ENCODE peak calls at places on chromosomes 12 and 14, in nine cellular contexts. One of them, this sample, is unnamed.

GRCh38 chr14:103243764-103244737 is 90.0 kb upstream of the EIF5 start:
- DNase-seq in AG09319: no peak
- DNase-seq in lower leg skin: no peak
- DNase-seq in uterus: no peak
- DNase-seq in fibroblast of mammary gland: no peak
- DNase-seq in osteocyte: no peak
- DNase-seq in tibial nerve: no peak
- DNase-seq in IMR-90: no peak
- DNase-seq in astrocyte of the cerebellum: no peak
- DNase-seq in this sample: no peak

GRCh38 chr14:70905316-70905715 is 1.9 kb upstream of the PCNX1 start:
- DNase-seq in uterus: no peak
- DNase-seq in tibial nerve: no peak
- DNase-seq in astrocyte of the cerebellum: no peak
- DNase-seq in IMR-90: peak
- DNase-seq in AG09319: peak
- DNase-seq in fibroblast of mammary gland: peak
- DNase-seq in lower leg skin: no peak
- DNase-seq in osteocyte: no peak
- DNase-seq in this sample: no peak

GRCh38 chr14:94048676-94049624 is 22.8 kb downstream of the OTUB2 start:
- DNase-seq in lower leg skin: no peak
- DNase-seq in astrocyte of the cerebellum: no peak
- DNase-seq in osteocyte: peak
- DNase-seq in IMR-90: no peak
- DNase-seq in uterus: no peak
- DNase-seq in AG09319: no peak
- DNase-seq in tibial nerve: no peak
- DNase-seq in fibroblast of mammary gland: no peak
- DNase-seq in this sample: no peak

GRCh38 chr12:70196732-70197361 is 46.4 kb upstream of the CNOT2 start:
- DNase-seq in osteocyte: no peak
- DNase-seq in fibroblast of mammary gland: peak
- DNase-seq in AG09319: peak
- DNase-seq in uterus: no peak
- DNase-seq in lower leg skin: no peak
- DNase-seq in IMR-90: no peak
- DNase-seq in astrocyte of the cerebellum: no peak
- DNase-seq in tibial nerve: no peak
- DNase-seq in this sample: no peak

GRCh38 chr14:50001146-50001998 is 108.5 kb downstream of the ARF6 start:
- DNase-seq in uterus: peak
- DNase-seq in fibroblast of mammary gland: peak
- DNase-seq in astrocyte of the cerebellum: peak
- DNase-seq in tibial nerve: peak
- DNase-seq in lower leg skin: peak
- DNase-seq in IMR-90: peak
- DNase-seq in AG09319: no peak
- DNase-seq in osteocyte: no peak
- DNase-seq in this sample: peak

GRCh38 chr12:46354799-46355194 is 17.8 kb downstream of the SLC38A2 start:
- DNase-seq in AG09319: no peak
- DNase-seq in IMR-90: no peak
- DNase-seq in lower leg skin: no peak
- DNase-seq in uterus: no peak
- DNase-seq in astrocyte of the cerebellum: no peak
- DNase-seq in osteocyte: no peak
- DNase-seq in fibroblast of mammary gland: no peak
- DNase-seq in tibial nerve: no peak
- DNase-seq in this sample: no peak

GRCh38 chr12:116610971-116611541 is 51.9 kb downstream of the MAP1LC3B2 start:
- DNase-seq in tibial nerve: no peak
- DNase-seq in uterus: no peak
- DNase-seq in fibroblast of mammary gland: no peak
- DNase-seq in lower leg skin: no peak
- DNase-seq in AG09319: no peak
- DNase-seq in osteocyte: no peak
- DNase-seq in IMR-90: no peak
- DNase-seq in astrocyte of the cerebellum: no peak
- DNase-seq in this sample: no peak

GRCh38 chr14:53670701-53671100 is 285.9 kb downstream of the BMP4 start:
- DNase-seq in IMR-90: peak
- DNase-seq in lower leg skin: no peak
- DNase-seq in tibial nerve: no peak
- DNase-seq in AG09319: no peak
- DNase-seq in astrocyte of the cerebellum: peak
- DNase-seq in uterus: no peak
- DNase-seq in osteocyte: no peak
- DNase-seq in fibroblast of mammary gland: peak
- DNase-seq in this sample: no peak

GRCh38 chr14:71169861-71170260 is 262.6 kb downstream of the PCNX1 start:
- DNase-seq in uterus: no peak
- DNase-seq in osteocyte: no peak
- DNase-seq in astrocyte of the cerebellum: no peak
- DNase-seq in tibial nerve: no peak
- DNase-seq in lower leg skin: no peak
- DNase-seq in AG09319: no peak
- DNase-seq in fibroblast of mammary gland: no peak
- DNase-seq in IMR-90: no peak
- DNase-seq in this sample: no peak

GRCh38 chr12:68159681-68160304 is at the start of gene IFNG:
- DNase-seq in astrocyte of the cerebellum: no peak
- DNase-seq in tibial nerve: no peak
- DNase-seq in AG09319: no peak
- DNase-seq in fibroblast of mammary gland: no peak
- DNase-seq in lower leg skin: no peak
- DNase-seq in IMR-90: no peak
- DNase-seq in uterus: no peak
- DNase-seq in osteocyte: no peak
- DNase-seq in this sample: no peak

GRCh38 chr12:1915082-1915968 is 3.1 kb downstream of the CACNA2D4 start:
- DNase-seq in IMR-90: no peak
- DNase-seq in fibroblast of mammary gland: no peak
- DNase-seq in astrocyte of the cerebellum: no peak
- DNase-seq in osteocyte: peak
- DNase-seq in uterus: peak
- DNase-seq in tibial nerve: peak
- DNase-seq in lower leg skin: no peak
- DNase-seq in AG09319: no peak
- DNase-seq in this sample: peak

GRCh38 chr12:49623142-49623899 is at the start of gene PRPF40B:
- DNase-seq in astrocyte of the cerebellum: peak
- DNase-seq in AG09319: peak
- DNase-seq in osteocyte: peak
- DNase-seq in fibroblast of mammary gland: peak
- DNase-seq in IMR-90: peak
- DNase-seq in lower leg skin: peak
- DNase-seq in uterus: peak
- DNase-seq in tibial nerve: peak
- DNase-seq in this sample: peak
- TF ChIP-seq CTCF in astrocyte of the cerebellum: peak
- TF ChIP-seq CTCF in AG09319: peak
- TF ChIP-seq CTCF in osteocyte: peak
- TF ChIP-seq CTCF in fibroblast of mammary gland: no peak
- TF ChIP-seq CTCF in IMR-90: peak
- TF ChIP-seq CTCF in lower leg skin: no peak
- TF ChIP-seq CTCF in uterus: peak
- TF ChIP-seq CTCF in tibial nerve: peak
- TF ChIP-seq CTCF in this sample: peak

GRCh38 chr14:100900837-100901390 is 2.6 kb downstream of the RTL1 start:
- DNase-seq in astrocyte of the cerebellum: no peak
- DNase-seq in IMR-90: no peak
- DNase-seq in tibial nerve: no peak
- DNase-seq in fibroblast of mammary gland: no peak
- DNase-seq in uterus: no peak
- DNase-seq in lower leg skin: no peak
- DNase-seq in osteocyte: peak
- DNase-seq in AG09319: no peak
- DNase-seq in this sample: no peak
- TF ChIP-seq CTCF in astrocyte of the cerebellum: peak
- TF ChIP-seq CTCF in IMR-90: peak
- TF ChIP-seq CTCF in tibial nerve: no peak
- TF ChIP-seq CTCF in fibroblast of mammary gland: peak
- TF ChIP-seq CTCF in uterus: peak
- TF ChIP-seq CTCF in lower leg skin: no peak
- TF ChIP-seq CTCF in osteocyte: peak
- TF ChIP-seq CTCF in AG09319: peak
- TF ChIP-seq CTCF in this sample: peak

GRCh38 chr12:130862161-130862560 is 9.7 kb upstream of the RAN start:
- DNase-seq in astrocyte of the cerebellum: no peak
- DNase-seq in IMR-90: no peak
- DNase-seq in osteocyte: no peak
- DNase-seq in lower leg skin: no peak
- DNase-seq in tibial nerve: no peak
- DNase-seq in AG09319: no peak
- DNase-seq in uterus: no peak
- DNase-seq in fibroblast of mammary gland: no peak
- DNase-seq in this sample: no peak

GRCh38 chr12:130860311-130860710 is 11.6 kb upstream of the RAN start:
- DNase-seq in uterus: no peak
- DNase-seq in IMR-90: no peak
- DNase-seq in osteocyte: no peak
- DNase-seq in astrocyte of the cerebellum: no peak
- DNase-seq in lower leg skin: no peak
- DNase-seq in tibial nerve: no peak
- DNase-seq in fibroblast of mammary gland: no peak
- DNase-seq in AG09319: no peak
- DNase-seq in this sample: no peak

GRCh38 chr12:130868412-130868811 is 3.5 kb upstream of the RAN start:
- DNase-seq in astrocyte of the cerebellum: no peak
- DNase-seq in lower leg skin: no peak
- DNase-seq in fibroblast of mammary gland: no peak
- DNase-seq in tibial nerve: no peak
- DNase-seq in uterus: no peak
- DNase-seq in IMR-90: no peak
- DNase-seq in osteocyte: no peak
- DNase-seq in AG09319: no peak
- DNase-seq in this sample: no peak

GRCh38 chr12:130859128-130859527 is 12.7 kb upstream of the RAN start:
- DNase-seq in osteocyte: no peak
- DNase-seq in astrocyte of the cerebellum: no peak
- DNase-seq in fibroblast of mammary gland: no peak
- DNase-seq in lower leg skin: no peak
- DNase-seq in tibial nerve: no peak
- DNase-seq in uterus: no peak
- DNase-seq in IMR-90: no peak
- DNase-seq in AG09319: no peak
- DNase-seq in this sample: no peak

DNA sequence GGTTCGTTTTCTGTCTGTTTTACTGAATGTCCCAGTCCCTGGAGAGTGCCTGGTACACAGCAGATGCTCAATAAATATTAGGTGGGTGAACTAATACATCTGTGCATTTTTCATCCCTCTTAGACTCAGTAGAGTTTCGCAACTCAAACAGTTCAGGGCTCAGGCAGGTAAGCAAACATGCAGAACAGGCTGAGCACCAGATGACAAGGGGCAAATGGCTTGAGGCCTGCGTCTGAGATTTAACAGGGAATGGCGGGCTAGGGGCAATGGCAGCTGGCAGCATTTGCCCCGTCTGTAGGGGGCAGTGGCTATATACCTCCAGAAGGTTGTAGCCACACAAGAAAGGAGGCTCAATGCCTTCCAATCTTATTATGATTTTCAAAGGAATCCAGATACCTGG is 8.6 kb upstream of the RAN start:
- DNase-seq in lower leg skin: no peak
- DNase-seq in tibial nerve: no peak
- DNase-seq in AG09319: no peak
- DNase-seq in fibroblast of mammary gland: no peak
- DNase-seq in uterus: no peak
- DNase-seq in osteocyte: no peak
- DNase-seq in astrocyte of the cerebellum: no peak
- DNase-seq in IMR-90: no peak
- DNase-seq in this sample: no peak
- TF ChIP-seq CTCF in lower leg skin: no peak
- TF ChIP-seq CTCF in tibial nerve: no peak
- TF ChIP-seq CTCF in AG09319: no peak
- TF ChIP-seq CTCF in fibroblast of mammary gland: no peak
- TF ChIP-seq CTCF in uterus: no peak
- TF ChIP-seq CTCF in osteocyte: no peak
- TF ChIP-seq CTCF in astrocyte of the cerebellum: no peak
- TF ChIP-seq CTCF in IMR-90: no peak
- TF ChIP-seq CTCF in this sample: no peak

GRCh38 chr12:53688134-53688533 is 12.3 kb upstream of the ATP5MC2 start:
- DNase-seq in lower leg skin: no peak
- DNase-seq in fibroblast of mammary gland: no peak
- DNase-seq in tibial nerve: no peak
- DNase-seq in AG09319: no peak
- DNase-seq in osteocyte: no peak
- DNase-seq in IMR-90: no peak
- DNase-seq in uterus: no peak
- DNase-seq in astrocyte of the cerebellum: no peak
- DNase-seq in this sample: no peak
- TF ChIP-seq CTCF in lower leg skin: no peak
- TF ChIP-seq CTCF in fibroblast of mammary gland: no peak
- TF ChIP-seq CTCF in tibial nerve: no peak
- TF ChIP-seq CTCF in AG09319: no peak
- TF ChIP-seq CTCF in osteocyte: no peak
- TF ChIP-seq CTCF in IMR-90: no peak
- TF ChIP-seq CTCF in uterus: no peak
- TF ChIP-seq CTCF in astrocyte of the cerebellum: no peak
- TF ChIP-seq CTCF in this sample: no peak

DNA sequence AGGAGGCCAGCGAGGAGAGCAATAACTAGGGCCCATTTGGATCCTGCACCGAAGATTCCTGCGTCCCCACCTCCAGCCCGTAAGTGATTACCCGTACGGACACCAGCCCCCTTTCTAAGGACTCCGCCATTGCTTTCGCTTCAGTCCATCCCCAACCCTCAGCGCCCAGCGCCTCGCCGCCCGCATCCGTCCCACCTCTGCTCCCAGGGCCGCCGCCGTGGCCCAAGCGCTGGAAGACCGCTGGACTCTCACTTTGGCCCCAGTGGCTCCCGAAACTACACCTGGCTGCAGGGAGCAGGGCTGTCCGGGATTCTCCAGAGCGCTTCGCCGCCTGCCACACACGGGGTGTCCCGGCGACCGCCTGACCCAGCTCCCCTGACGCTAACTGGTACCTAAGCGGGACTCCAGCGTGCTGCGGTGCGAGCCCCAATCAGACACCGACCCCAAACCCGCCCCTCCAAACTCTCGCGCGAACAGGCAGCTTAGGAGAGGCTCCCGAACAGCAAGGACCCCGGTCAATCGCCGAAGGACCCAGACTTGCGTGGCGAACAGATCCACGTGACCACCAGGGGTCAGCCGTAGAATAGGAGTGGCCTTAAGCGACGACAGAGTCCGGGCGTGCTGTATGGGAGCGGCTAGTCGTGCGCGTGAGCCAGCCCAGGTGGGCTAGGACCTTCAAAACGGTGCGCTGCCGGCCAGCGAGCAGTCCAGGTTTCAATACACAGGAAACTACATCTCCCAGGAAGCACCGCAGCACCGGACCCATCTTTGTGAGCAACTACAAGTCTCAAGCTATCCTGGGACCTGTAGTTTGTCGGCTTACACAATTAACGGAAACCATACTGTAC is at the start of gene CNPY2:
- DNase-seq in AG09319: peak
- DNase-seq in IMR-90: peak
- DNase-seq in fibroblast of mammary gland: peak
- DNase-seq in osteocyte: peak
- DNase-seq in uterus: peak
- DNase-seq in tibial nerve: peak
- DNase-seq in lower leg skin: peak
- DNase-seq in astrocyte of the cerebellum: peak
- DNase-seq in this sample: peak
- TF ChIP-seq CTCF in AG09319: no peak
- TF ChIP-seq CTCF in IMR-90: peak
- TF ChIP-seq CTCF in fibroblast of mammary gland: no peak
- TF ChIP-seq CTCF in osteocyte: no peak
- TF ChIP-seq CTCF in uterus: peak
- TF ChIP-seq CTCF in tibial nerve: no peak
- TF ChIP-seq CTCF in lower leg skin: no peak
- TF ChIP-seq CTCF in astrocyte of the cerebellum: no peak
- TF ChIP-seq CTCF in this sample: peak